ENCODE peak calls at places on chromosome 11, in nine cellular contexts. One of them, this sample, is unnamed.

GRCh38 chr11:126416542-126417090 is 61.1 kb downstream of the ST3GAL4 start:
- DNase-seq in kidney: peak
- DNase-seq in GM23248: peak
- DNase-seq in Panc1: no peak
- DNase-seq in HepG2: no peak
- DNase-seq in CD8-positive, alpha-beta T cell: peak
- DNase-seq in ovary: peak
- DNase-seq in osteoblast: peak
- DNase-seq in heart left ventricle: peak
- DNase-seq in this sample: peak

GRCh38 chr11:74703211-74703610 is 28.0 kb downstream of the CHRDL2 start:
- DNase-seq in kidney: no peak
- DNase-seq in GM23248: no peak
- DNase-seq in Panc1: no peak
- DNase-seq in HepG2: no peak
- DNase-seq in CD8-positive, alpha-beta T cell: no peak
- DNase-seq in ovary: no peak
- DNase-seq in osteoblast: no peak
- DNase-seq in heart left ventricle: no peak
- DNase-seq in this sample: no peak

GRCh38 chr11:66363805-66364535 is 7.6 kb downstream of the SLC29A2 start:
- DNase-seq in kidney: no peak
- DNase-seq in GM23248: no peak
- DNase-seq in Panc1: no peak
- DNase-seq in HepG2: no peak
- DNase-seq in CD8-positive, alpha-beta T cell: peak
- DNase-seq in ovary: no peak
- DNase-seq in osteoblast: peak
- DNase-seq in heart left ventricle: peak
- DNase-seq in this sample: no peak

GRCh38 chr11:110525883-110526282 is 96.1 kb downstream of the FDX1 start:
- DNase-seq in kidney: no peak
- DNase-seq in GM23248: peak
- DNase-seq in Panc1: no peak
- DNase-seq in HepG2: no peak
- DNase-seq in CD8-positive, alpha-beta T cell: no peak
- DNase-seq in ovary: no peak
- DNase-seq in osteoblast: no peak
- DNase-seq in heart left ventricle: no peak
- DNase-seq in this sample: no peak

GRCh38 chr11:46649180-46649738 is 31.9 kb downstream of the ATG13 start:
- DNase-seq in kidney: no peak
- DNase-seq in GM23248: peak
- DNase-seq in Panc1: no peak
- DNase-seq in HepG2: peak
- DNase-seq in CD8-positive, alpha-beta T cell: no peak
- DNase-seq in ovary: peak
- DNase-seq in osteoblast: peak
- DNase-seq in heart left ventricle: peak
- DNase-seq in this sample: no peak

GRCh38 chr11:19849107-19849789 is 136.6 kb downstream of the NAV2 start:
- DNase-seq in kidney: no peak
- DNase-seq in GM23248: no peak
- DNase-seq in Panc1: no peak
- DNase-seq in HepG2: no peak
- DNase-seq in CD8-positive, alpha-beta T cell: no peak
- DNase-seq in ovary: peak
- DNase-seq in osteoblast: no peak
- DNase-seq in heart left ventricle: peak
- DNase-seq in this sample: no peak

GRCh38 chr11:134780486-134781155 is 368.6 kb upstream of the B3GAT1 start:
- DNase-seq in kidney: no peak
- DNase-seq in GM23248: no peak
- DNase-seq in Panc1: no peak
- DNase-seq in HepG2: no peak
- DNase-seq in CD8-positive, alpha-beta T cell: no peak
- DNase-seq in ovary: no peak
- DNase-seq in osteoblast: no peak
- DNase-seq in heart left ventricle: no peak
- DNase-seq in this sample: peak

GRCh38 chr11:99932684-99933083 is 754.4 kb upstream of the ARHGAP42 start:
- DNase-seq in kidney: no peak
- DNase-seq in GM23248: no peak
- DNase-seq in Panc1: no peak
- DNase-seq in HepG2: no peak
- DNase-seq in CD8-positive, alpha-beta T cell: no peak
- DNase-seq in ovary: no peak
- DNase-seq in osteoblast: no peak
- DNase-seq in heart left ventricle: no peak
- DNase-seq in this sample: no peak

GRCh38 chr11:132312616-132313210 is 942.3 kb downstream of the NTM start:
- DNase-seq in kidney: no peak
- DNase-seq in GM23248: peak
- DNase-seq in Panc1: peak
- DNase-seq in HepG2: no peak
- DNase-seq in CD8-positive, alpha-beta T cell: no peak
- DNase-seq in ovary: no peak
- DNase-seq in osteoblast: peak
- DNase-seq in heart left ventricle: no peak
- DNase-seq in this sample: no peak

GRCh38 chr11:45413156-45413833 is 127.2 kb upstream of the SYT13 start:
- DNase-seq in kidney: no peak
- DNase-seq in GM23248: peak
- DNase-seq in Panc1: no peak
- DNase-seq in HepG2: no peak
- DNase-seq in CD8-positive, alpha-beta T cell: no peak
- DNase-seq in ovary: no peak
- DNase-seq in osteoblast: no peak
- DNase-seq in heart left ventricle: no peak
- DNase-seq in this sample: no peak

GRCh38 chr11:7889985-7890384 is 41.1 kb downstream of the OR10A6 start:
- DNase-seq in kidney: no peak
- DNase-seq in GM23248: peak
- DNase-seq in Panc1: no peak
- DNase-seq in HepG2: no peak
- DNase-seq in CD8-positive, alpha-beta T cell: no peak
- DNase-seq in ovary: no peak
- DNase-seq in osteoblast: no peak
- DNase-seq in heart left ventricle: no peak
- DNase-seq in this sample: no peak
- H3K4me3 ChIP-seq in kidney: no peak
- H3K4me3 ChIP-seq in GM23248: peak
- H3K4me3 ChIP-seq in Panc1: no peak
- H3K4me3 ChIP-seq in HepG2: no peak
- H3K4me3 ChIP-seq in CD8-positive, alpha-beta T cell: no peak
- H3K4me3 ChIP-seq in ovary: no peak
- H3K4me3 ChIP-seq in osteoblast: peak
- H3K4me3 ChIP-seq in heart left ventricle: no peak
- H3K4me3 ChIP-seq in this sample: no peak

GRCh38 chr11:9675691-9676090 is 11.8 kb downstream of the SWAP70 start:
- DNase-seq in kidney: no peak
- DNase-seq in GM23248: no peak
- DNase-seq in Panc1: no peak
- DNase-seq in HepG2: no peak
- DNase-seq in CD8-positive, alpha-beta T cell: no peak
- DNase-seq in ovary: no peak
- DNase-seq in osteoblast: no peak
- DNase-seq in heart left ventricle: no peak
- DNase-seq in this sample: no peak
- H3K27ac ChIP-seq in kidney: no peak
- H3K27ac ChIP-seq in GM23248: no peak
- H3K27ac ChIP-seq in Panc1: peak
- H3K27ac ChIP-seq in HepG2: no peak
- H3K27ac ChIP-seq in CD8-positive, alpha-beta T cell: no peak
- H3K27ac ChIP-seq in ovary: no peak
- H3K27ac ChIP-seq in osteoblast: no peak
- H3K27ac ChIP-seq in heart left ventricle: no peak
- H3K27ac ChIP-seq in this sample: no peak

GRCh38 chr11:15651782-15652181 is 537.1 kb downstream of the INSC start:
- DNase-seq in kidney: peak
- DNase-seq in GM23248: no peak
- DNase-seq in Panc1: no peak
- DNase-seq in HepG2: no peak
- DNase-seq in CD8-positive, alpha-beta T cell: no peak
- DNase-seq in ovary: no peak
- DNase-seq in osteoblast: peak
- DNase-seq in heart left ventricle: peak
- DNase-seq in this sample: no peak
- H3K4me3 ChIP-seq in kidney: peak
- H3K4me3 ChIP-seq in GM23248: no peak
- H3K4me3 ChIP-seq in Panc1: no peak
- H3K4me3 ChIP-seq in HepG2: no peak
- H3K4me3 ChIP-seq in CD8-positive, alpha-beta T cell: no peak
- H3K4me3 ChIP-seq in ovary: peak
- H3K4me3 ChIP-seq in osteoblast: peak
- H3K4me3 ChIP-seq in heart left ventricle: peak
- H3K4me3 ChIP-seq in this sample: peak

GRCh38 chr11:64357446-64357845 is 1.5 kb upstream of the RPS6KA4 start:
- DNase-seq in kidney: no peak
- DNase-seq in GM23248: no peak
- DNase-seq in Panc1: no peak
- DNase-seq in HepG2: no peak
- DNase-seq in CD8-positive, alpha-beta T cell: no peak
- DNase-seq in ovary: no peak
- DNase-seq in osteoblast: no peak
- DNase-seq in heart left ventricle: no peak
- DNase-seq in this sample: peak
- H3K27ac ChIP-seq in kidney: no peak
- H3K27ac ChIP-seq in GM23248: no peak
- H3K27ac ChIP-seq in Panc1: peak
- H3K27ac ChIP-seq in HepG2: no peak
- H3K27ac ChIP-seq in CD8-positive, alpha-beta T cell: no peak
- H3K27ac ChIP-seq in ovary: no peak
- H3K27ac ChIP-seq in osteoblast: no peak
- H3K27ac ChIP-seq in heart left ventricle: no peak
- H3K27ac ChIP-seq in this sample: peak

DNA sequence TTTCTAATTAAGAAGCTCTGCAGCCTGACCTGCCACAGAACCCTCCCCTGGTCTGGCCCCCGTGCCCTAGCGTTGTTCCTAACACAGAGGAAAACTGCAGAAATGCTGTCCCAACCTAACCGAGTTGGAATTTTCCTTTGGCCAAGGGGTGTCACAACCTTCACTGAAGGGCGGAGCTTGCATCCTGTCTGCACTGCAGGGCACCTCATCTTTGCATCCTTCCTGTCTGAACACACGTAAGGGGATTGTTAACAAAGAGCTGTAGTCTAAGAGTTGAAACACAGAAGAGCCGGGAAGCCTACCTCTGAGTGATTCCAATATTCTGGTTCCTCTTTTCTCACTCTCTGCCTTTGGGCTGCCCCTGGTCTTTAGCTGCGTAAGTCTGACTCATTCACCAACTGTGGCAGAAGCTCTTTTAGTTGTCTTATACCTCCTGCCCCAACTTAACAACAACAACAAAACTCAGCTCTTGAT is 1.6 kb downstream of the DIXDC1 start:
- DNase-seq in kidney: no peak
- DNase-seq in GM23248: peak
- DNase-seq in Panc1: no peak
- DNase-seq in HepG2: peak
- DNase-seq in CD8-positive, alpha-beta T cell: no peak
- DNase-seq in ovary: no peak
- DNase-seq in osteoblast: no peak
- DNase-seq in heart left ventricle: no peak
- DNase-seq in this sample: no peak
- H3K4me3 ChIP-seq in kidney: no peak
- H3K4me3 ChIP-seq in GM23248: peak
- H3K4me3 ChIP-seq in Panc1: no peak
- H3K4me3 ChIP-seq in HepG2: peak
- H3K4me3 ChIP-seq in CD8-positive, alpha-beta T cell: no peak
- H3K4me3 ChIP-seq in ovary: no peak
- H3K4me3 ChIP-seq in osteoblast: peak
- H3K4me3 ChIP-seq in heart left ventricle: peak
- H3K4me3 ChIP-seq in this sample: peak

This sample was measured in coronary artery.